ENCODE peak calls at places on chromosomes 2 and 18, in four cellular contexts. One of them, this sample, is unnamed.
A peak's percentile ranks its signal among the peaks of the same experiment; 100 is the strongest.

GRCh38 chr2:106944220-106944619 is 58.3 kb upstream of the ST6GAL2 start:
- DNase-seq in H9: no peak
- DNase-seq in H1: no peak
- DNase-seq in IMR-90: peak; percentile 10
- DNase-seq in this sample: no peak

GRCh38 chr2:131105950-131106801 is 1.0 kb downstream of the PLEKHB2 start:
- DNase-seq in H1: no peak
- DNase-seq in H9: no peak
- DNase-seq in IMR-90: peak; percentile 53
- DNase-seq in this sample: peak; percentile 67

GRCh38 chr2:71800106-71800809 is 346.9 kb downstream of the DYSF start:
- DNase-seq in H9: no peak
- DNase-seq in IMR-90: no peak
- DNase-seq in H1: no peak
- DNase-seq in this sample: no peak

GRCh38 chr2:136225950-136226835 is 108.2 kb upstream of the CXCR4 start:
- DNase-seq in H9: no peak
- DNase-seq in H1: no peak
- DNase-seq in IMR-90: no peak
- DNase-seq in this sample: no peak

GRCh38 chr2:218873359-218874194 is 7.1 kb upstream of the WNT10A start:
- DNase-seq in H9: no peak
- DNase-seq in H1: no peak
- DNase-seq in IMR-90: no peak
- DNase-seq in this sample: no peak

GRCh38 chr2:31227711-31228125 is 6.2 kb upstream of the EHD3 start:
- DNase-seq in IMR-90: peak; percentile 51
- DNase-seq in H9: peak; percentile 12
- DNase-seq in H1: no peak
- DNase-seq in this sample: no peak

GRCh38 chr2:134153481-134153880 is 100.4 kb upstream of the MGAT5 start:
- DNase-seq in IMR-90: no peak
- DNase-seq in H9: no peak
- DNase-seq in H1: no peak
- DNase-seq in this sample: no peak

GRCh38 chr2:99880148-99880983 is 262.0 kb downstream of the AFF3 start:
- DNase-seq in H9: no peak
- DNase-seq in IMR-90: peak; percentile 98
- DNase-seq in H1: no peak
- DNase-seq in this sample: no peak

GRCh38 chr2:69494126-69494525 is 56.9 kb upstream of the NFU1 start:
- DNase-seq in IMR-90: no peak
- DNase-seq in H1: no peak
- DNase-seq in H9: no peak
- DNase-seq in this sample: no peak

GRCh38 chr2:96800762-96801463 is 15.2 kb upstream of the CNNM3 start:
- DNase-seq in IMR-90: peak; percentile 41
- DNase-seq in H9: peak; percentile 84
- DNase-seq in H1: peak; percentile 56
- DNase-seq in this sample: peak; percentile 70

GRCh38 chr2:45315881-45316280 is 295.2 kb downstream of the SRBD1 start:
- DNase-seq in H9: no peak
- DNase-seq in H1: no peak
- DNase-seq in IMR-90: peak; percentile 92
- DNase-seq in this sample: no peak

GRCh38 chr2:9997936-9998335 is 45.4 kb upstream of the KLF11 start:
- DNase-seq in H9: no peak
- DNase-seq in H1: no peak
- DNase-seq in IMR-90: no peak
- DNase-seq in this sample: no peak

GRCh38 chr18:22539045-22539444 is 121.3 kb upstream of the CTAGE1 start:
- DNase-seq in H9: no peak
- DNase-seq in IMR-90: no peak
- DNase-seq in H1: no peak
- DNase-seq in this sample: no peak

GRCh38 chr18:72419914-72420313 is 124.2 kb downstream of the CBLN2 start:
- DNase-seq in IMR-90: no peak
- DNase-seq in H1: no peak
- DNase-seq in H9: no peak
- DNase-seq in this sample: no peak

GRCh38 chr2:237451582-237452469 is 35.2 kb upstream of the MLPH start:
- DNase-seq in H9: peak; percentile 70
- DNase-seq in IMR-90: peak; percentile 57
- DNase-seq in H1: no peak
- DNase-seq in this sample: peak; percentile 66

GRCh38 chr18:8084160-8084559 is 517.0 kb downstream of the PTPRM start:
- DNase-seq in IMR-90: peak; percentile 46
- DNase-seq in H9: peak; percentile 82
- DNase-seq in H1: peak; percentile 63
- DNase-seq in this sample: peak; percentile 91

GRCh38 chr2:167271941-167272340 is 383.7 kb downstream of the XIRP2 start:
- DNase-seq in H9: no peak
- DNase-seq in H1: no peak
- DNase-seq in IMR-90: no peak
- DNase-seq in this sample: peak; percentile 84

GRCh38 chr2:226725096-226725495 is 74.5 kb downstream of the IRS1 start:
- DNase-seq in H1: no peak
- DNase-seq in H9: no peak
- DNase-seq in IMR-90: peak; percentile 16
- DNase-seq in this sample: no peak

GRCh38 chr2:70141754-70142589 is 48.8 kb downstream of the C2orf42 start:
- DNase-seq in H9: peak; percentile 70
- DNase-seq in IMR-90: peak; percentile 38
- DNase-seq in H1: no peak
- DNase-seq in this sample: peak; percentile 79

GRCh38 chr2:223076573-223076972 is 24.6 kb downstream of the KCNE4 start:
- DNase-seq in IMR-90: peak; percentile 47
- DNase-seq in H1: no peak
- DNase-seq in H9: no peak
- DNase-seq in this sample: no peak

GRCh38 chr18:44047585-44047984 is 633.1 kb upstream of the SETBP1 start:
- DNase-seq in IMR-90: no peak
- DNase-seq in H1: no peak
- DNase-seq in H9: no peak
- DNase-seq in this sample: no peak

GRCh38 chr2:64685430-64685829 is 31.7 kb upstream of the SERTAD2 start:
- DNase-seq in IMR-90: no peak
- DNase-seq in H1: no peak
- DNase-seq in H9: no peak
- DNase-seq in this sample: no peak

DNA sequence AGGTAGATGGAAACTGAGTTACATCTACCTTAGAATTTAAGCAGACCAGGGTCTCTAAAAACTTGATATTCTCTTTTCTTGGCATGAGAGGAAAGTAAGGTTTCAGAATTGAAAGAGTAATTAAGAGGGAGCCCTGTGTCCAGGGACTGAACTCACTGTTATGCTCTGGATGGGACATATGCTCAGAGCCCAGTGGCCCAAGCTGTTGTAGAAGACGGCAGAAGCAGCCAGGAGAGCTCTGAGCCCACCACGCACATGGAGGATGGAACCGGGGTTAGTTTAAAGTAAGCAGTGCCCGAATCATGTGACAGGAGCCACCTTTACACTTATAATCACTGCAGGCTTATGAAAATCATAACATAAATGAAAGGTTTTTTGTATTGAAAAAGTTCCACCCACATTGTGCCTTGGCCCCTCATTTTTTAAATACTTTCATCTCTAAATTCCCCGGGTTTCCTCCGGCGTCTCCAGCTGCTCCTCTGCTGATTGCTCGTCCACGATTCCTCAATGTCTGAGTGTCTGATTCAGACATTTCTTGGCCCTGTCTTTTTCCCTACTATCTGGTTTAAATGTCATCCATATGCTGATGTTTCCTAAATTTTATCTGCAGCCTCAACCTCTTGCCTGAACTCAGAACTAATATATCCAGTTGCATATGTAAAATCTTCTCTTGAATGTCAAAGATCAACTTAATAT is 36.1 kb upstream of the SPTBN1 start:
- DNase-seq in H1: no peak
- DNase-seq in H9: no peak
- DNase-seq in IMR-90: no peak
- DNase-seq in this sample: no peak
- H4K5ac ChIP-seq in H1: no peak overlapping the region
- H4K5ac ChIP-seq in H9: no peak overlapping the region
- H4K5ac ChIP-seq in IMR-90: no peak overlapping the region
- H4K5ac ChIP-seq in this sample: no peak overlapping the region

DNA sequence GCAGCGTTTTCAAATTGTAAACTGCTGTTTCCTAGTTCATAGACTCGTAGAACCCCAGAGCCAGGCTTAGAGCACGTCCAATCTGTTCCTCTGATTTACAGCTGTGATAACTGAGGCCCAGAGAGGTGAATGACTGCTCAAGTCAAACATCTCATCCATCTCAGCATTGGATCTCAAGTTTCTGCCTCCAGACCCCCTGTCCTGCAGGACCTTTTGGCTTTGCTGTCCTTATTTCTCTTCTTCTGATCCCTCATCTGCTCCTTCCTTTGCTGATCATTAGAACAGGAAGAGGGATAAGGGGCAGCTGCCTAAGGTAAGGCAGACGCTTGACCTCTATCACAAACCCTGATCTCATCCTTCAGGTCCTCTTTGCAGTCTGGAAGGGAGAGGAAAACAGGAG is 58.5 kb upstream of the CREB1 start:
- DNase-seq in H9: no peak
- DNase-seq in H1: no peak
- DNase-seq in IMR-90: no peak
- DNase-seq in this sample: no peak
- H2BK120ac ChIP-seq in H9: no peak overlapping the region
- H2BK120ac ChIP-seq in H1: no peak overlapping the region
- H2BK120ac ChIP-seq in IMR-90: peak overlapping the region; percentile 41
- H2BK120ac ChIP-seq in this sample: no peak overlapping the region

GRCh38 chr2:205166749-205167148 is 515.6 kb upstream of the NRP2 start:
- DNase-seq in H1: no peak
- DNase-seq in IMR-90: no peak
- DNase-seq in H9: no peak
- DNase-seq in this sample: no peak

GRCh38 chr2:205171541-205171940 is 510.8 kb upstream of the NRP2 start:
- DNase-seq in IMR-90: no peak
- DNase-seq in H1: no peak
- DNase-seq in H9: no peak
- DNase-seq in this sample: no peak

GRCh38 chr2:205175831-205176230 is 506.5 kb upstream of the NRP2 start:
- DNase-seq in H1: no peak
- DNase-seq in IMR-90: no peak
- DNase-seq in H9: no peak
- DNase-seq in this sample: no peak

GRCh38 chr2:205169453-205169852 is 512.8 kb upstream of the NRP2 start:
- DNase-seq in H1: no peak
- DNase-seq in H9: no peak
- DNase-seq in IMR-90: no peak
- DNase-seq in this sample: peak; percentile 10

GRCh38 chr2:205170399-205170798 is 511.9 kb upstream of the NRP2 start:
- DNase-seq in IMR-90: no peak
- DNase-seq in H1: no peak
- DNase-seq in H9: peak; percentile 28
- DNase-seq in this sample: peak; percentile 18
- H4K5ac ChIP-seq in IMR-90: no peak overlapping the region
- H4K5ac ChIP-seq in H1: no peak overlapping the region
- H4K5ac ChIP-seq in H9: no peak overlapping the region
- H4K5ac ChIP-seq in this sample: no peak overlapping the region

GRCh38 chr2:2057125-2057721 is 273.9 kb downstream of the MYT1L start:
- DNase-seq in H1: no peak
- DNase-seq in IMR-90: no peak
- DNase-seq in H9: peak; percentile 75
- DNase-seq in this sample: peak; percentile 52

GRCh38 chr2:2056531-2056930 is 274.5 kb downstream of the MYT1L start:
- DNase-seq in IMR-90: no peak
- DNase-seq in H1: no peak
- DNase-seq in H9: no peak
- DNase-seq in this sample: no peak

GRCh38 chr2:2059199-2059598 is 271.9 kb downstream of the MYT1L start:
- DNase-seq in H9: no peak
- DNase-seq in H1: no peak
- DNase-seq in IMR-90: no peak
- DNase-seq in this sample: no peak

GRCh38 chr2:2050321-2050905 is 280.7 kb downstream of the MYT1L start:
- DNase-seq in IMR-90: no peak
- DNase-seq in H9: no peak
- DNase-seq in H1: no peak
- DNase-seq in this sample: no peak

GRCh38 chr2:2054363-2054882 is 276.7 kb downstream of the MYT1L start:
- DNase-seq in H9: no peak
- DNase-seq in H1: no peak
- DNase-seq in IMR-90: no peak
- DNase-seq in this sample: no peak
- H2BK120ac ChIP-seq in H9: no peak overlapping the region
- H2BK120ac ChIP-seq in H1: no peak overlapping the region
- H2BK120ac ChIP-seq in IMR-90: no peak overlapping the region
- H2BK120ac ChIP-seq in this sample: no peak overlapping the region

GRCh38 chr18:4870177-4870773 is 326.8 kb downstream of the AKAIN1 start:
- DNase-seq in H9: peak; percentile 55
- DNase-seq in H1: no peak
- DNase-seq in IMR-90: no peak
- DNase-seq in this sample: peak; percentile 27
- H4K5ac ChIP-seq in H9: no peak overlapping the region
- H4K5ac ChIP-seq in H1: no peak overlapping the region
- H4K5ac ChIP-seq in IMR-90: no peak overlapping the region
- H4K5ac ChIP-seq in this sample: no peak overlapping the region

This sample was measured in mesendoderm.